ENCODE peak calls at places on chromosomes 3 and 15, in seven cellular contexts. One of them, this sample, is unnamed.

GRCh38 chr3:127206611-127207516 is 13.9 kb downstream of the PRR23E start:
- DNase-seq in lower leg skin: no peak
- DNase-seq in amygdala: no peak
- DNase-seq in CD4-positive, alpha-beta T cell: no peak
- DNase-seq in cerebellum: no peak
- DNase-seq in MV-4-11: no peak
- DNase-seq in germinal center: no peak
- DNase-seq in this sample: peak; percentile 10

GRCh38 chr3:67489816-67490215 is 164.6 kb downstream of the SUCLG2 start:
- DNase-seq in lower leg skin: no peak
- DNase-seq in amygdala: no peak
- DNase-seq in CD4-positive, alpha-beta T cell: no peak
- DNase-seq in cerebellum: no peak
- DNase-seq in MV-4-11: no peak
- DNase-seq in germinal center: no peak
- DNase-seq in this sample: no peak

GRCh38 chr3:10289785-10290355 is 2.9 kb downstream of the GHRL start:
- DNase-seq in lower leg skin: no peak
- DNase-seq in amygdala: no peak
- DNase-seq in CD4-positive, alpha-beta T cell: no peak
- DNase-seq in cerebellum: no peak
- DNase-seq in MV-4-11: no peak
- DNase-seq in germinal center: no peak
- DNase-seq in this sample: no peak

GRCh38 chr3:149151843-149152242 is 22.4 kb downstream of the HPS3 start:
- DNase-seq in lower leg skin: no peak
- DNase-seq in amygdala: no peak
- DNase-seq in CD4-positive, alpha-beta T cell: no peak
- DNase-seq in cerebellum: no peak
- DNase-seq in MV-4-11: peak; percentile 88
- DNase-seq in germinal center: no peak
- DNase-seq in this sample: no peak

GRCh38 chr3:155032918-155033317 is 47.2 kb upstream of the MME start:
- DNase-seq in lower leg skin: no peak
- DNase-seq in amygdala: no peak
- DNase-seq in CD4-positive, alpha-beta T cell: no peak
- DNase-seq in cerebellum: no peak
- DNase-seq in MV-4-11: peak; percentile 49
- DNase-seq in germinal center: no peak
- DNase-seq in this sample: no peak

GRCh38 chr3:132507657-132508056 is 89.4 kb upstream of the ACKR4 start:
- DNase-seq in lower leg skin: no peak
- DNase-seq in amygdala: no peak
- DNase-seq in CD4-positive, alpha-beta T cell: no peak
- DNase-seq in cerebellum: no peak
- DNase-seq in MV-4-11: no peak
- DNase-seq in germinal center: no peak
- DNase-seq in this sample: no peak

GRCh38 chr3:126078866-126079265 is 5.1 kb downstream of the SLC41A3 start:
- DNase-seq in lower leg skin: no peak
- DNase-seq in amygdala: no peak
- DNase-seq in CD4-positive, alpha-beta T cell: no peak
- DNase-seq in cerebellum: no peak
- DNase-seq in MV-4-11: no peak
- DNase-seq in germinal center: no peak
- DNase-seq in this sample: no peak

GRCh38 chr3:17162116-17162515 is 277.4 kb downstream of the PLCL2 start:
- DNase-seq in lower leg skin: no peak
- DNase-seq in amygdala: no peak
- DNase-seq in CD4-positive, alpha-beta T cell: no peak
- DNase-seq in cerebellum: peak; percentile 67
- DNase-seq in MV-4-11: no peak
- DNase-seq in germinal center: no peak
- DNase-seq in this sample: no peak

GRCh38 chr3:64501298-64501906 is 186.4 kb downstream of the ADAMTS9 start:
- DNase-seq in lower leg skin: no peak
- DNase-seq in amygdala: no peak
- DNase-seq in CD4-positive, alpha-beta T cell: no peak
- DNase-seq in cerebellum: no peak
- DNase-seq in MV-4-11: no peak
- DNase-seq in germinal center: no peak
- DNase-seq in this sample: no peak

GRCh38 chr15:65372787-65373067 is 5.1 kb downstream of the IGDCC3 start:
- DNase-seq in lower leg skin: no peak
- DNase-seq in amygdala: no peak
- DNase-seq in CD4-positive, alpha-beta T cell: no peak
- DNase-seq in cerebellum: no peak
- DNase-seq in MV-4-11: no peak
- DNase-seq in germinal center: no peak
- DNase-seq in this sample: peak; percentile 91

GRCh38 chr15:57537072-57537471 is 54.6 kb upstream of the MYZAP start:
- DNase-seq in lower leg skin: peak; percentile 35
- DNase-seq in amygdala: no peak
- DNase-seq in CD4-positive, alpha-beta T cell: no peak
- DNase-seq in cerebellum: no peak
- DNase-seq in MV-4-11: peak; percentile 34
- DNase-seq in germinal center: no peak
- DNase-seq in this sample: peak; percentile 71

GRCh38 chr3:153274521-153274920 is 112.5 kb downstream of the RAP2B start:
- DNase-seq in lower leg skin: no peak
- DNase-seq in amygdala: no peak
- DNase-seq in CD4-positive, alpha-beta T cell: no peak
- DNase-seq in cerebellum: no peak
- DNase-seq in MV-4-11: no peak
- DNase-seq in germinal center: no peak
- DNase-seq in this sample: no peak

GRCh38 chr3:78322780-78323179 is 1282.9 kb downstream of the ROBO2 start:
- DNase-seq in lower leg skin: no peak
- DNase-seq in amygdala: no peak
- DNase-seq in CD4-positive, alpha-beta T cell: no peak
- DNase-seq in cerebellum: no peak
- DNase-seq in MV-4-11: no peak
- DNase-seq in germinal center: no peak
- DNase-seq in this sample: no peak

GRCh38 chr3:191260431-191261303 is 61.6 kb downstream of the OSTN start:
- DNase-seq in lower leg skin: no peak
- DNase-seq in amygdala: no peak
- DNase-seq in CD4-positive, alpha-beta T cell: no peak
- DNase-seq in cerebellum: no peak
- DNase-seq in MV-4-11: no peak
- DNase-seq in germinal center: no peak
- DNase-seq in this sample: peak; percentile 44

GRCh38 chr3:50623840-50624474 is 7.0 kb downstream of the MAPKAPK3 start:
- DNase-seq in lower leg skin: no peak
- DNase-seq in amygdala: no peak
- DNase-seq in CD4-positive, alpha-beta T cell: no peak
- DNase-seq in cerebellum: no peak
- DNase-seq in MV-4-11: peak; percentile 31
- DNase-seq in germinal center: no peak
- DNase-seq in this sample: no peak

This sample was measured in D341Med.